ENCODE peak calls at places on chromosomes 12 and 14, in five cellular contexts. D is psoas muscle; I is heart right ventricle; S is cardiac muscle cell; Y is naive thymus-derived CD4-positive, alpha-beta T cell. Q is an unnamed sample.
A peak's percentile ranks its signal among the peaks of the same experiment; 100 is the strongest.

GRCh38 chr14:58297412-58297761 is 968 bp upstream of the ARID4A start:
- DNase-seq in D (no peak), I (no peak), S (no peak), Y (no peak), Q (no peak)

GRCh38 chr12:47188576-47189441 is 109.0 kb upstream of the AMIGO2 start:
- DNase-seq in D (no peak), I (no peak), S (no peak), Y (no peak), Q (no peak)

GRCh38 chr14:66746316-66747006 is 238.5 kb downstream of the GPHN start:
- DNase-seq in D (no peak), I (peak; percentile 6), S (peak; percentile 57), Y (peak; percentile 2), Q (peak; percentile 31)

GRCh38 chr14:67446371-67447032 is 34.5 kb upstream of the PLEK2 start:
- DNase-seq in D (no peak), I (peak; percentile 33), S (no peak), Y (no peak), Q (no peak)

GRCh38 chr12:104218935-104219334 is 3.4 kb downstream of the TXNRD1 start:
- DNase-seq in D (no peak), I (no peak), S (no peak), Y (no peak), Q (no peak)

GRCh38 chr14:58873228-58873953 is 235.6 kb downstream of the DACT1 start:
- DNase-seq in D (no peak), I (no peak), S (peak; percentile 47), Y (no peak), Q (no peak)

GRCh38 chr12:118980407-118981014 is 830 bp upstream of the SRRM4 start:
- DNase-seq in D (no peak), I (no peak), S (peak; percentile 28), Y (no peak), Q (peak; percentile 70)

GRCh38 chr14:100653409-100653808 is 66.2 kb upstream of the BEGAIN start:
- DNase-seq in D (no peak), I (no peak), S (no peak), Y (peak; percentile 22), Q (peak; percentile 70)

GRCh38 chr14:75811862-75812505 is 150.9 kb downstream of the TTLL5 start:
- DNase-seq in D (no peak), I (no peak), S (no peak), Y (no peak), Q (peak; percentile 9)

GRCh38 chr14:91893659-91894058 is 26.3 kb upstream of the TC2N start:
- DNase-seq in D (no peak), I (no peak), S (no peak), Y (no peak), Q (no peak)

GRCh38 chr12:870378-870777 is 79.1 kb downstream of the RAD52 start:
- DNase-seq in D (no peak), I (no peak), S (no peak), Y (peak; percentile 21), Q (no peak)

GRCh38 chr14:103126088-103126872 is 3.0 kb downstream of the TNFAIP2 start:
- DNase-seq in D (peak; percentile 17), I (no peak), S (no peak), Y (no peak), Q (no peak)
- H3K4me1 ChIP-seq in D (peaks cover 49% of the 10 kb centered on the region), I (peaks cover 81% of the 10 kb centered on the region), S (no peaks in the 10 kb centered on the region), Y (no peaks in the 10 kb centered on the region), Q (peaks cover 52% of the 10 kb centered on the region)

GRCh38 chr12:12442548-12443071 is 85.7 kb downstream of the BORCS5 start:
- DNase-seq in D (no peak), I (no peak), S (no peak), Y (no peak), Q (no peak)

GRCh38 chr12:12441891-12442461 is 85.1 kb downstream of the BORCS5 start:
- DNase-seq in D (no peak), I (no peak), S (peak; percentile 50), Y (peak; percentile 72), Q (no peak)

GRCh38 chr12:12445165-12445881 is 88.4 kb downstream of the BORCS5 start:
- DNase-seq in D (no peak), I (no peak), S (no peak), Y (no peak), Q (no peak)

GRCh38 chr12:12441051-12441807 is 84.4 kb downstream of the BORCS5 start:
- DNase-seq in D (no peak), I (no peak), S (no peak), Y (no peak), Q (no peak)

GRCh38 chr12:12443482-12443881 is 86.6 kb downstream of the BORCS5 start:
- DNase-seq in D (peak; percentile 29), I (peak; percentile 84), S (no peak), Y (no peak), Q (no peak)
- H3K4me1 ChIP-seq in D (peaks cover 26% of the 10 kb centered on the region), I (peaks cover 57% of the 10 kb centered on the region), S (peaks cover 43% of the 10 kb centered on the region), Y (peaks cover 54% of the 10 kb centered on the region), Q (peaks cover 3% of the 10 kb centered on the region)

GRCh38 chr12:106123551-106123991 is 15.2 kb downstream of the NUAK1 start:
- DNase-seq in D (peak; percentile 81), I (peak; percentile 83), S (no peak), Y (no peak), Q (no peak)
- H3K4me1 ChIP-seq in D (peaks cover 89% of the 10 kb centered on the region), I (peaks cover 100% of the 10 kb centered on the region), S (peaks cover 24% of the 10 kb centered on the region), Y (no peaks in the 10 kb centered on the region), Q (peaks cover 13% of the 10 kb centered on the region)

GRCh38 chr12:121285856-121286255 is 10.7 kb downstream of the CAMKK2 start:
- DNase-seq in D (no peak), I (no peak), S (no peak), Y (no peak), Q (no peak)

GRCh38 chr12:121288941-121289340 is 7.6 kb downstream of the CAMKK2 start:
- DNase-seq in D (no peak), I (peak; percentile 51), S (no peak), Y (no peak), Q (no peak)

GRCh38 chr12:121289962-121290361 is 6.5 kb downstream of the CAMKK2 start:
- DNase-seq in D (no peak), I (no peak), S (no peak), Y (no peak), Q (no peak)

GRCh38 chr12:121288158-121288848 is 8.2 kb downstream of the CAMKK2 start:
- DNase-seq in D (no peak), I (no peak), S (no peak), Y (no peak), Q (no peak)

GRCh38 chr12:121287267-121287954 is 9.1 kb downstream of the CAMKK2 start:
- DNase-seq in D (no peak), I (no peak), S (no peak), Y (no peak), Q (no peak)
- H3K4me1 ChIP-seq in D (no peaks in the 10 kb centered on the region), I (peaks cover 49% of the 10 kb centered on the region), S (peaks cover 4% of the 10 kb centered on the region), Y (no peaks in the 10 kb centered on the region), Q (no peaks in the 10 kb centered on the region)

GRCh38 chr14:103522649-103523582 is at the start of gene CKB:
- DNase-seq in D (peak; percentile 70), I (peak; percentile 59), S (peak; percentile 88), Y (no peak), Q (peak; percentile 95)
- H3K4me1 ChIP-seq in D (peaks cover 24% of the 10 kb centered on the region), I (peaks cover 74% of the 10 kb centered on the region), S (peaks cover 10% of the 10 kb centered on the region), Y (peaks cover 7% of the 10 kb centered on the region), Q (peaks cover 22% of the 10 kb centered on the region)

GRCh38 chr12:124856842-124857178 is 6.9 kb downstream of the SCARB1 start:
- DNase-seq in D (no peak), I (no peak), S (no peak), Y (no peak), Q (no peak)

GRCh38 chr12:124856132-124856841 is 7.4 kb downstream of the SCARB1 start:
- DNase-seq in D (no peak), I (no peak), S (peak; percentile 51), Y (no peak), Q (no peak)

GRCh38 chr12:124854637-124855184 is 9.0 kb downstream of the SCARB1 start:
- DNase-seq in D (no peak), I (no peak), S (no peak), Y (no peak), Q (no peak)

GRCh38 chr12:124853781-124854636 is 9.7 kb downstream of the SCARB1 start:
- DNase-seq in D (no peak), I (no peak), S (no peak), Y (no peak), Q (no peak)

DNA sequence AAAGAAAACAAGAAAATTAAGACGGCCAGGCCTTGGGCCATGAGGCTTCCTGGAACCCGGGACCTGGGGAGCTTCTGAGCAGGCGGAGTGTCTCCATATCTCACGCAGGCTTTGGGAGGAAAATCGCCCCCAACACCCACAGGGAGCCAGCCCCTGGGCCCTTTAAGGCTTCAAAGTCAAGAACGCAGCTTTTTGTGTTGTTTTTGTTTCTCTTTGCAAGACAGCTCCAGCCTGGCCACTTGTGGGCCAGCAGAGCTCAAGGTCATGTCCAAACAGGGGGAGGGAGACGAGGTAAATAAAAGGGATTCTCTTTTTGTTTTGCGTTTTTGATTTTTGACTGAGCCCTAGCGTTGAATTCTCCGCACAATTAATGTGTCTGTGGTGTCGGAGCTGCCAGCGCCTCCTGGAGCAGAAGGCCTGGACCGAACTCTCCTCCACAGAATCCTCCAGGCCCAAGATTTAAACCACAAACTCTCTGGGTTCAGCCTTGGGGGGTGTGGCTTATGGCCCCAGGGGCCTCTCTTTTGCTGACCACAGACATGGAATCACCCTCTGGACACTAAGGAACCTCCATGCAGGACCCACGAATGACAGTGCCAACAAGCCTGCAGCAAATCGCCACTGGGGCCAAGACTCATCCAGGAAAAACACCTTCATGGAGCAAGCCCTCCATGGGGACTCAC is 8.2 kb downstream of the SCARB1 start:
- DNase-seq in D (no peak), I (no peak), S (no peak), Y (no peak), Q (no peak)
- H3K4me1 ChIP-seq in D (peaks cover 22% of the 10 kb centered on the region), I (peaks cover 36% of the 10 kb centered on the region), S (peaks cover 26% of the 10 kb centered on the region), Y (no peaks in the 10 kb centered on the region), Q (no peaks in the 10 kb centered on the region)

Q was measured in SK-N-SH.